ENCODE peak calls at places on chromosome 1, in six cellular contexts. P is non-pigmented ciliary epithelial cell; O is NCI-H1436; F is activated T-helper 1 cell treated with anti-CD3 and anti-CD28 coated beads, Interleukin-12 subunit alpha, Interleukin-12 subunit beta, Interleukin-2, Interleukin-4 antibody, amounts not matched to agents 30 ng/mL and 10 ng/mL and 1 ng/mL, durations not matched to agents 14 hours and 24 hours and 36 hours; I is posterior cingulate gyrus; N is GM04504. L is an unnamed sample.

GRCh38 chr1:212916395-212917133 is 33.8 kb upstream of the VASH2 start:
- DNase-seq in P (no peak), O (peak), F (no peak), I (peak), N (no peak), L (no peak)

GRCh38 chr1:201164645-201165044 is 10.4 kb upstream of the TMEM9 start:
- DNase-seq in P (no peak), O (no peak), F (no peak), I (no peak), N (no peak), L (no peak)

GRCh38 chr1:237205400-237206064 is 163.5 kb downstream of the RYR2 start:
- DNase-seq in P (no peak), O (no peak), F (no peak), I (no peak), N (no peak), L (peak)

GRCh38 chr1:168550971-168551370 is 7.2 kb upstream of the XCL2 start:
- DNase-seq in P (no peak), O (no peak), F (no peak), I (no peak), N (no peak), L (no peak)

GRCh38 chr1:44808063-44808937 is at the start of gene BTBD19:
- DNase-seq in P (peak), O (no peak), F (peak), I (peak), N (peak), L (peak)

GRCh38 chr1:228318823-228319241 is 87.8 kb downstream of the TRIM11 start:
- DNase-seq in P (no peak), O (no peak), F (no peak), I (no peak), N (no peak), L (no peak)

GRCh38 chr1:87940410-87940809 is 611.7 kb downstream of the LMO4 start:
- DNase-seq in P (no peak), O (no peak), F (no peak), I (no peak), N (no peak), L (no peak)

GRCh38 chr1:214551436-214552173 is at the start of gene PTPN14:
- DNase-seq in P (peak), O (peak), F (no peak), I (peak), N (peak), L (peak)

GRCh38 chr1:25123551-25123950 is 108.8 kb downstream of the SYF2 start:
- DNase-seq in P (no peak), O (no peak), F (no peak), I (no peak), N (no peak), L (no peak)

GRCh38 chr1:232968965-232969364 is 18.6 kb downstream of the NTPCR start:
- DNase-seq in P (no peak), O (no peak), F (no peak), I (no peak), N (no peak), L (peak)

GRCh38 chr1:175635092-175635491 is 108.3 kb downstream of the TNR start:
- DNase-seq in P (no peak), O (no peak), F (no peak), I (no peak), N (no peak), L (no peak)

GRCh38 chr1:14366361-14367018 is 232.0 kb upstream of the KAZN start:
- DNase-seq in P (no peak), O (no peak), F (no peak), I (peak), N (no peak), L (no peak)

GRCh38 chr1:60621524-60621923 is 460.8 kb upstream of the NFIA start:
- DNase-seq in P (no peak), O (peak), F (no peak), I (peak), N (no peak), L (no peak)

GRCh38 chr1:152107289-152107983 is 7.8 kb downstream of the TCHH start:
- DNase-seq in P (no peak), O (no peak), F (no peak), I (no peak), N (no peak), L (no peak)

GRCh38 chr1:82090104-82090503 is 289.4 kb downstream of the ADGRL2 start:
- DNase-seq in P (no peak), O (no peak), F (no peak), I (no peak), N (no peak), L (no peak)

GRCh38 chr1:1293618-1294249 is 13.5 kb downstream of the SCNN1D start:
- DNase-seq in P (no peak), O (no peak), F (no peak), I (no peak), N (no peak), L (no peak)

GRCh38 chr1:3442331-3442730 is 12.1 kb upstream of the ARHGEF16 start:
- DNase-seq in P (no peak), O (no peak), F (no peak), I (no peak), N (no peak), L (no peak)

GRCh38 chr1:228923973-228924766 is 188.9 kb downstream of the RHOU start:
- DNase-seq in P (no peak), O (no peak), F (no peak), I (no peak), N (no peak), L (no peak)

GRCh38 chr1:77282866-77283539 is 1.2 kb downstream of the AK5 start:
- DNase-seq in P (no peak), O (no peak), F (no peak), I (peak), N (no peak), L (no peak)

GRCh38 chr1:89149229-89149628 is 23.3 kb upstream of the GBP2 start:
- DNase-seq in P (no peak), O (no peak), F (no peak), I (no peak), N (no peak), L (no peak)

GRCh38 chr1:114088392-114089299 is 65.0 kb downstream of the SYT6 start:
- DNase-seq in P (no peak), O (no peak), F (no peak), I (no peak), N (no peak), L (no peak)

GRCh38 chr1:226417350-226417749 is 9.5 kb upstream of the PARP1 start:
- DNase-seq in P (no peak), O (no peak), F (no peak), I (no peak), N (no peak), L (no peak)

GRCh38 chr1:159800177-159800935 is 1.8 kb upstream of the FCRL6 start:
- DNase-seq in P (no peak), O (no peak), F (peak), I (no peak), N (no peak), L (no peak)

GRCh38 chr1:234135501-234135900 is 231.0 kb downstream of the SLC35F3 start:
- DNase-seq in P (no peak), O (no peak), F (no peak), I (no peak), N (no peak), L (no peak)

L was measured in gastrocnemius medialis.